ENCODE peak calls at places on chromosomes 5 and 9, in ten cellular contexts. C is stimulated activated CD4-positive, alpha-beta T cell treated with anti-CD3 and anti-CD28 coated beads, Interleukin-4, amount 100 ng/mL, for 4 hours; N is H4; Q is uterus; R is head of caudate nucleus; V is AG04450; I is aorta; M is ureter; P is activated CD4-positive, alpha-beta T cell treated with anti-CD3 and anti-CD28 coated beads, Interleukin-2, amount 50 U/mL, for 24 hours; X is Panc1. L is an unnamed sample.

GRCh38 chr5:131536849-131537448 is 98.1 kb downstream of the RAPGEF6 start:
- DNase-seq in C (no peak), N (no peak), Q (no peak), R (no peak), V (no peak), I (no peak), M (no peak), P (no peak), X (no peak), L (no peak)

GRCh38 chr9:110939573-110939972 is 98.7 kb downstream of the LPAR1 start:
- DNase-seq in C (no peak), N (no peak), Q (no peak), R (no peak), V (no peak), I (no peak), M (no peak), P (no peak), X (no peak), L (no peak)

GRCh38 chr9:34254141-34254913 is 74.7 kb downstream of the KIF24 start:
- DNase-seq in C (no peak), N (peak), Q (peak), R (no peak), V (no peak), I (peak), M (no peak), P (no peak), X (peak), L (peak)

GRCh38 chr5:94316916-94317838 is 301.2 kb downstream of the KIAA0825 start:
- DNase-seq in C (no peak), N (no peak), Q (no peak), R (no peak), V (no peak), I (no peak), M (no peak), P (no peak), X (no peak), L (no peak)

GRCh38 chr9:126503333-126504085 is 110.2 kb upstream of the LMX1B start:
- DNase-seq in C (no peak), N (no peak), Q (no peak), R (no peak), V (no peak), I (peak), M (no peak), P (no peak), X (no peak), L (no peak)

GRCh38 chr5:112948455-112948854 is 26.4 kb upstream of the REEP5 start:
- DNase-seq in C (no peak), N (no peak), Q (no peak), R (no peak), V (no peak), I (no peak), M (no peak), P (no peak), X (no peak), L (no peak)

GRCh38 chr9:80885894-80886293 is 803.5 kb downstream of the TLE1 start:
- DNase-seq in C (no peak), N (peak), Q (no peak), R (no peak), V (no peak), I (no peak), M (no peak), P (no peak), X (no peak), L (no peak)

GRCh38 chr9:30913331-30913730 is 1471.1 kb upstream of the ACO1 start:
- DNase-seq in C (no peak), N (no peak), Q (no peak), R (no peak), V (no peak), I (peak), M (no peak), P (no peak), X (no peak), L (no peak)

GRCh38 chr9:132192728-132193127 is 30.9 kb downstream of the NTNG2 start:
- DNase-seq in C (no peak), N (no peak), Q (no peak), R (peak), V (peak), I (no peak), M (no peak), P (no peak), X (no peak), L (no peak)

GRCh38 chr5:75720882-75721281 is 3.6 kb upstream of the POC5 start:
- DNase-seq in C (no peak), N (no peak), Q (no peak), R (no peak), V (no peak), I (no peak), M (no peak), P (no peak), X (no peak), L (no peak)

GRCh38 chr9:131999692-132000551 is 79.7 kb downstream of the MED27 start:
- DNase-seq in C (no peak), N (peak), Q (no peak), R (no peak), V (peak), I (no peak), M (no peak), P (no peak), X (no peak), L (no peak)

GRCh38 chr9:134301387-134302129 is 24.7 kb upstream of the RXRA start:
- DNase-seq in C (peak), N (peak), Q (no peak), R (no peak), V (no peak), I (peak), M (no peak), P (no peak), X (no peak), L (no peak)

GRCh38 chr5:88833371-88834107 is 49.4 kb downstream of the MEF2C start:
- DNase-seq in C (peak), N (no peak), Q (peak), R (no peak), V (no peak), I (peak), M (no peak), P (no peak), X (no peak), L (peak)

GRCh38 chr5:10446490-10446889 is 4.8 kb downstream of the ROPN1L start:
- DNase-seq in C (no peak), N (no peak), Q (no peak), R (no peak), V (no peak), I (no peak), M (no peak), P (no peak), X (no peak), L (no peak)

GRCh38 chr9:1034271-1034670 is 15.9 kb upstream of the DMRT2 start:
- DNase-seq in C (no peak), N (no peak), Q (no peak), R (no peak), V (no peak), I (no peak), M (no peak), P (no peak), X (no peak), L (no peak)

GRCh38 chr5:72246239-72246580 is 73.8 kb downstream of the MRPS27 start:
- DNase-seq in C (no peak), N (peak), Q (no peak), R (no peak), V (no peak), I (no peak), M (no peak), P (no peak), X (no peak), L (no peak)

GRCh38 chr5:178305801-178306200 is 73.2 kb upstream of the PHYKPL start:
- DNase-seq in C (no peak), N (no peak), Q (no peak), R (no peak), V (no peak), I (peak), M (no peak), P (no peak), X (no peak), L (no peak)

GRCh38 chr9:5910413-5911057 is 19.8 kb downstream of the MLANA start:
- DNase-seq in C (no peak), N (no peak), Q (no peak), R (no peak), V (no peak), I (no peak), M (no peak), P (no peak), X (no peak), L (no peak)

GRCh38 chr9:89537166-89537565 is 39.3 kb upstream of the SEMA4D start:
- DNase-seq in C (no peak), N (no peak), Q (no peak), R (no peak), V (no peak), I (no peak), M (no peak), P (no peak), X (no peak), L (no peak)

L was measured in right atrium auricular region.